ENCODE peak calls at places on chromosome X, in eight cellular contexts. X is astrocyte of the spinal cord; K is activated CD8-positive, alpha-beta memory T cell treated with anti-CD3 and anti-CD28 coated beads, Interleukin-2, amount 50 U/mL, for 4 hours; D is GOT3; O is tibial artery; H is WTC11; L is smooth muscle cell of the brain vasculature; F is activated T-helper 1 cell treated with anti-CD3 and anti-CD28 coated beads, Interleukin-2, amount 50 U/mL, for 16 hours. Y is an unnamed sample.

GRCh38 chrX:20740443-20740842 is 473.7 kb upstream of the RPS6KA3 start:
- DNase-seq in X (no peak), K (no peak), D (no peak), O (no peak), H (peak; percentile 16), L (no peak), F (no peak), Y (no peak)

GRCh38 chrX:150007356-150007755 is 69.1 kb upstream of the EOLA2 start:
- DNase-seq in X (no peak), K (no peak), D (no peak), O (no peak), H (no peak), L (no peak), F (no peak), Y (no peak)

GRCh38 chrX:119500061-119500800 is 32.0 kb downstream of the SLC25A5 start:
- DNase-seq in X (no peak), K (no peak), D (no peak), O (no peak), H (no peak), L (no peak), F (no peak), Y (no peak)

GRCh38 chrX:134603806-134604700 is 54.2 kb downstream of the PLAC1 start:
- DNase-seq in X (peak; percentile 88), K (no peak), D (no peak), O (no peak), H (no peak), L (no peak), F (no peak), Y (no peak)

GRCh38 chrX:3120426-3120825 is 79.2 kb downstream of the ARSF start:
- DNase-seq in X (no peak), K (no peak), D (no peak), O (no peak), H (no peak), L (no peak), F (no peak), Y (no peak)

GRCh38 chrX:25427873-25428555 is 412.2 kb upstream of the ARX start:
- DNase-seq in X (no peak), K (no peak), D (no peak), O (no peak), H (peak; percentile 67), L (no peak), F (no peak), Y (no peak)

GRCh38 chrX:16023790-16024734 is 99.3 kb upstream of the GRPR start:
- DNase-seq in X (peak; percentile 29), K (no peak), D (no peak), O (no peak), H (no peak), L (no peak), F (no peak), Y (no peak)

GRCh38 chrX:153433161-153433680 is 12.6 kb downstream of the TREX2 start:
- DNase-seq in X (no peak), K (no peak), D (no peak), O (no peak), H (no peak), L (no peak), F (no peak), Y (no peak)

GRCh38 chrX:17459008-17459407 is 84.0 kb downstream of the NHS start:
- DNase-seq in X (peak; percentile 65), K (no peak), D (no peak), O (peak; percentile 71), H (no peak), L (no peak), F (no peak), Y (no peak)

GRCh38 chrX:125205084-125205917 is 114.4 kb upstream of the TEX13C start:
- DNase-seq in X (peak; percentile 45), K (no peak), D (no peak), O (peak; percentile 78), H (peak; percentile 67), L (no peak), F (no peak), Y (peak; percentile 37)

GRCh38 chrX:75957107-75957610 is 172.1 kb upstream of the MAGEE2 start:
- DNase-seq in X (no peak), K (no peak), D (no peak), O (no peak), H (no peak), L (no peak), F (no peak), Y (no peak)

GRCh38 chrX:78614264-78614663 is 44.9 kb downstream of the RTL3 start:
- DNase-seq in X (no peak), K (no peak), D (no peak), O (no peak), H (no peak), L (no peak), F (no peak), Y (no peak)

GRCh38 chrX:44244008-44244407 is 99.5 kb downstream of the EFHC2 start:
- DNase-seq in X (peak; percentile 42), K (no peak), D (no peak), O (no peak), H (no peak), L (no peak), F (no peak), Y (no peak)

GRCh38 chrX:44432641-44433040 is 89.2 kb upstream of the EFHC2 start:
- DNase-seq in X (no peak), K (no peak), D (no peak), O (no peak), H (no peak), L (no peak), F (no peak), Y (no peak)

GRCh38 chrX:113399501-113400192 is 559.0 kb upstream of the AMOT start:
- DNase-seq in X (peak; percentile 31), K (no peak), D (no peak), O (no peak), H (no peak), L (no peak), F (no peak), Y (no peak)

GRCh38 chrX:15619053-15619772 is 18.5 kb upstream of the ACE2 start:
- DNase-seq in X (peak; percentile 38), K (no peak), D (no peak), O (no peak), H (no peak), L (no peak), F (no peak), Y (no peak)

GRCh38 chrX:10484683-10485247 is 135.6 kb downstream of the MID1 start:
- DNase-seq in X (peak; percentile 41), K (no peak), D (no peak), O (no peak), H (no peak), L (no peak), F (no peak), Y (no peak)

GRCh38 chrX:42738552-42738951 is 39.4 kb downstream of the PPP1R2C start:
- DNase-seq in X (no peak), K (no peak), D (no peak), O (no peak), H (no peak), L (no peak), F (no peak), Y (no peak)

GRCh38 chrX:155056877-155057792 is 13.8 kb downstream of the CMC4 start:
- DNase-seq in X (peak; percentile 72), K (peak; percentile 45), D (no peak), O (peak; percentile 77), H (peak; percentile 66), L (no peak), F (no peak), Y (peak; percentile 18)

GRCh38 chrX:18984381-18985185 is 669 bp upstream of the PHKA2 start:
- DNase-seq in X (peak; percentile 71), K (peak; percentile 83), D (peak; percentile 79), O (peak; percentile 85), H (peak; percentile 80), L (no peak), F (peak; percentile 69), Y (peak; percentile 77)

GRCh38 chrX:148865237-148865636 is 364.8 kb downstream of the AFF2 start:
- DNase-seq in X (no peak), K (no peak), D (no peak), O (no peak), H (no peak), L (no peak), F (no peak), Y (no peak)

GRCh38 chrX:46953597-46953996 is 41.4 kb downstream of the JADE3 start:
- DNase-seq in X (peak; percentile 20), K (no peak), D (no peak), O (no peak), H (no peak), L (no peak), F (no peak), Y (no peak)

GRCh38 chrX:107204063-107204605 is 2.1 kb downstream of the NUP62CL start:
- DNase-seq in X (no peak), K (no peak), D (no peak), O (no peak), H (no peak), L (no peak), F (no peak), Y (no peak)

GRCh38 chrX:154490021-154490413 is 412 bp downstream of the SLC10A3 start:
- DNase-seq in X (peak; percentile 41), K (no peak), D (no peak), O (no peak), H (no peak), L (no peak), F (no peak), Y (no peak)

GRCh38 chrX:70030242-70030823 is 19.4 kb downstream of the AWAT2 start:
- DNase-seq in X (peak; percentile 27), K (no peak), D (no peak), O (no peak), H (peak; percentile 49), L (no peak), F (no peak), Y (peak; percentile 2)

GRCh38 chrX:7514871-7515599 is 327.9 kb upstream of the VCX start:
- DNase-seq in X (no peak), K (no peak), D (peak; percentile 26), O (peak; percentile 65), H (no peak), L (no peak), F (no peak), Y (no peak)